ENCODE peak calls at places on chromosomes 16 and 17, in four cellular contexts. F is GM23248, I is GF-D8, A is non-pigmented ciliary epithelial cell. M is an unnamed sample.

GRCh38 chr16:66426112-66427035 is 721 bp upstream of the BEAN1 start:
- DNase-seq in F (peak), I (no peak), A (no peak), M (no peak)

GRCh38 chr16:75080205-75081029 is 36.2 kb downstream of the LDHD start:
- DNase-seq in F (peak), I (no peak), A (peak), M (no peak)

GRCh38 chr16:25264599-25264998 is 7.0 kb upstream of the ZKSCAN2 start:
- DNase-seq in F (peak), I (no peak), A (no peak), M (no peak)

GRCh38 chr17:74678541-74678940 is 34.2 kb downstream of the CD300LF start:
- DNase-seq in F (no peak), I (no peak), A (no peak), M (no peak)

GRCh38 chr17:66661411-66661843 is 173.5 kb upstream of the CACNG5 start:
- DNase-seq in F (peak), I (no peak), A (no peak), M (no peak)

GRCh38 chr16:9260665-9261064 is 169.2 kb downstream of the HAPSTR1 start:
- DNase-seq in F (no peak), I (no peak), A (no peak), M (no peak)

GRCh38 chr16:1776991-1777374 is 4.0 kb upstream of the MRPS34 start:
- DNase-seq in F (no peak), I (no peak), A (no peak), M (no peak)

GRCh38 chr17:51860934-51861561 is 297.5 kb downstream of the CA10 start:
- DNase-seq in F (peak), I (no peak), A (no peak), M (no peak)

GRCh38 chr17:28315846-28316705 is 2.9 kb upstream of the TMEM97 start:
- DNase-seq in F (no peak), I (no peak), A (no peak), M (no peak)

GRCh38 chr17:50637829-50638571 is 3.3 kb downstream of the ABCC3 start:
- DNase-seq in F (no peak), I (no peak), A (no peak), M (no peak)

GRCh38 chr17:63249256-63250006 is 196.7 kb downstream of the CYB561 start:
- DNase-seq in F (no peak), I (no peak), A (no peak), M (no peak)

GRCh38 chr17:1188812-1189211 is 9.0 kb upstream of the ABR start:
- DNase-seq in F (peak), I (no peak), A (no peak), M (no peak)

GRCh38 chr17:8469964-8470363 is 34.3 kb downstream of the NDEL1 start:
- DNase-seq in F (no peak), I (no peak), A (no peak), M (no peak)

GRCh38 chr16:866252-866651 is 65.7 kb upstream of the GNG13 start:
- DNase-seq in F (no peak), I (no peak), A (no peak), M (no peak)

GRCh38 chr16:79809376-79809775 is 208.8 kb upstream of the MAF start:
- DNase-seq in F (no peak), I (no peak), A (no peak), M (no peak)

GRCh38 chr16:11630230-11631056 is 37.8 kb upstream of the SNN start:
- DNase-seq in F (no peak), I (no peak), A (no peak), M (no peak)

GRCh38 chr17:2101448-2102257 is 46.8 kb downstream of the HIC1 start:
- DNase-seq in F (no peak), I (peak), A (no peak), M (no peak)

GRCh38 chr16:69833357-69833781 is 71.2 kb downstream of the WWP2 start:
- DNase-seq in F (peak), I (no peak), A (no peak), M (no peak)

GRCh38 chr17:45867702-45868101 is 23.0 kb downstream of the SPPL2C start:
- DNase-seq in F (no peak), I (no peak), A (no peak), M (no peak)

GRCh38 chr16:65660390-65660789 is 538.5 kb upstream of the CDH11 start:
- DNase-seq in F (peak), I (no peak), A (no peak), M (no peak)

GRCh38 chr16:86205521-86206245 is 304.6 kb upstream of the FOXF1 start:
- DNase-seq in F (no peak), I (no peak), A (no peak), M (no peak)

GRCh38 chr16:89629827-89630610 is 16.6 kb downstream of the DPEP1 start:
- DNase-seq in F (no peak), I (no peak), A (no peak), M (no peak)

GRCh38 chr17:79558573-79558900 is 52.3 kb downstream of the RBFOX3 start:
- DNase-seq in F (no peak), I (no peak), A (no peak), M (no peak)

GRCh38 chr17:40996829-40997228 is 2.9 kb upstream of the KRTAP3-3 start:
- DNase-seq in F (no peak), I (no peak), A (no peak), M (no peak)

GRCh38 chr17:14330492-14330920 is 29.6 kb downstream of the HS3ST3B1 start:
- DNase-seq in F (peak), I (no peak), A (no peak), M (no peak)

M was measured in SIG-M5.